ENCODE peak calls at places on chromosomes 11 and 22, in six cellular contexts. One of them, this sample, is unnamed.

GRCh38 chr11:33987975-33988580 is 63.5 kb upstream of the CAPRIN1 start:
- DNase-seq in NCI-H1930: peak; percentile 72
- DNase-seq in Caki2: no peak
- DNase-seq in OCI-M1: peak; percentile 87
- DNase-seq in activated effector memory CD4-positive, alpha-beta T cell treated with Interleukin-2 at 50 U/mL for 16 hours: peak; percentile 30
- DNase-seq in GM12864: peak; percentile 47
- DNase-seq in this sample: peak; percentile 88

GRCh38 chr11:75786101-75786736 is 17.6 kb downstream of the DGAT2 start:
- DNase-seq in NCI-H1930: no peak
- DNase-seq in Caki2: peak; percentile 9
- DNase-seq in OCI-M1: no peak
- DNase-seq in activated effector memory CD4-positive, alpha-beta T cell treated with Interleukin-2 at 50 U/mL for 16 hours: no peak
- DNase-seq in GM12864: no peak
- DNase-seq in this sample: no peak

GRCh38 chr11:3160252-3161031 is 4.7 kb downstream of the OSBPL5 start:
- DNase-seq in NCI-H1930: peak; percentile 72
- DNase-seq in Caki2: no peak
- DNase-seq in OCI-M1: peak; percentile 83
- DNase-seq in activated effector memory CD4-positive, alpha-beta T cell treated with Interleukin-2 at 50 U/mL for 16 hours: no peak
- DNase-seq in GM12864: no peak
- DNase-seq in this sample: peak; percentile 93

GRCh38 chr11:40281055-40281580 is 1178.3 kb downstream of the LRRC4C start:
- DNase-seq in NCI-H1930: no peak
- DNase-seq in Caki2: no peak
- DNase-seq in OCI-M1: no peak
- DNase-seq in activated effector memory CD4-positive, alpha-beta T cell treated with Interleukin-2 at 50 U/mL for 16 hours: no peak
- DNase-seq in GM12864: no peak
- DNase-seq in this sample: no peak

GRCh38 chr11:102680945-102681344 is 24.6 kb downstream of the MMP27 start:
- DNase-seq in NCI-H1930: no peak
- DNase-seq in Caki2: no peak
- DNase-seq in OCI-M1: no peak
- DNase-seq in activated effector memory CD4-positive, alpha-beta T cell treated with Interleukin-2 at 50 U/mL for 16 hours: no peak
- DNase-seq in GM12864: no peak
- DNase-seq in this sample: peak; percentile 76

GRCh38 chr11:74232316-74232950 is 61.3 kb downstream of the PPME1 start:
- DNase-seq in NCI-H1930: no peak
- DNase-seq in Caki2: no peak
- DNase-seq in OCI-M1: no peak
- DNase-seq in activated effector memory CD4-positive, alpha-beta T cell treated with Interleukin-2 at 50 U/mL for 16 hours: no peak
- DNase-seq in GM12864: no peak
- DNase-seq in this sample: no peak

GRCh38 chr22:37569009-37569920 is 9.0 kb downstream of the CDC42EP1 start:
- DNase-seq in NCI-H1930: no peak
- DNase-seq in Caki2: no peak
- DNase-seq in OCI-M1: no peak
- DNase-seq in activated effector memory CD4-positive, alpha-beta T cell treated with Interleukin-2 at 50 U/mL for 16 hours: no peak
- DNase-seq in GM12864: no peak
- DNase-seq in this sample: no peak

GRCh38 chr11:58394195-58394594 is 12.5 kb downstream of the OR5B3 start:
- DNase-seq in NCI-H1930: no peak
- DNase-seq in Caki2: no peak
- DNase-seq in OCI-M1: no peak
- DNase-seq in activated effector memory CD4-positive, alpha-beta T cell treated with Interleukin-2 at 50 U/mL for 16 hours: no peak
- DNase-seq in GM12864: no peak
- DNase-seq in this sample: peak; percentile 85

GRCh38 chr11:57069942-57070341 is 81.2 kb downstream of the OR5AK2 start:
- DNase-seq in NCI-H1930: no peak
- DNase-seq in Caki2: no peak
- DNase-seq in OCI-M1: no peak
- DNase-seq in activated effector memory CD4-positive, alpha-beta T cell treated with Interleukin-2 at 50 U/mL for 16 hours: no peak
- DNase-seq in GM12864: no peak
- DNase-seq in this sample: peak; percentile 3

GRCh38 chr11:33835143-33835878 is 56.6 kb downstream of the LMO2 start:
- DNase-seq in NCI-H1930: no peak
- DNase-seq in Caki2: peak; percentile 37
- DNase-seq in OCI-M1: peak; percentile 74
- DNase-seq in activated effector memory CD4-positive, alpha-beta T cell treated with Interleukin-2 at 50 U/mL for 16 hours: no peak
- DNase-seq in GM12864: peak; percentile 21
- DNase-seq in this sample: peak; percentile 76

GRCh38 chr11:2537010-2537695 is 92.3 kb downstream of the KCNQ1 start:
- DNase-seq in NCI-H1930: no peak
- DNase-seq in Caki2: no peak
- DNase-seq in OCI-M1: no peak
- DNase-seq in activated effector memory CD4-positive, alpha-beta T cell treated with Interleukin-2 at 50 U/mL for 16 hours: no peak
- DNase-seq in GM12864: no peak
- DNase-seq in this sample: no peak

GRCh38 chr22:30881361-30882180 is 87.0 kb downstream of the MORC2 start:
- DNase-seq in NCI-H1930: no peak
- DNase-seq in Caki2: no peak
- DNase-seq in OCI-M1: peak; percentile 91
- DNase-seq in activated effector memory CD4-positive, alpha-beta T cell treated with Interleukin-2 at 50 U/mL for 16 hours: no peak
- DNase-seq in GM12864: no peak
- DNase-seq in this sample: no peak

GRCh38 chr11:126588630-126589491 is 233.4 kb downstream of the ST3GAL4 start:
- DNase-seq in NCI-H1930: no peak
- DNase-seq in Caki2: no peak
- DNase-seq in OCI-M1: no peak
- DNase-seq in activated effector memory CD4-positive, alpha-beta T cell treated with Interleukin-2 at 50 U/mL for 16 hours: no peak
- DNase-seq in GM12864: no peak
- DNase-seq in this sample: no peak

GRCh38 chr22:45867906-45868555 is 108.9 kb downstream of the WNT7B start:
- DNase-seq in NCI-H1930: no peak
- DNase-seq in Caki2: no peak
- DNase-seq in OCI-M1: no peak
- DNase-seq in activated effector memory CD4-positive, alpha-beta T cell treated with Interleukin-2 at 50 U/mL for 16 hours: no peak
- DNase-seq in GM12864: no peak
- DNase-seq in this sample: no peak

This sample was measured in fibroblast of the aortic adventitia.